ENCODE peak calls at places on chromosomes 12 and 14, in four cellular contexts. L is transverse colon; I is CD8-positive, alpha-beta T cell; S is testis. Q is an unnamed sample.

GRCh38 chr12:69007858-69008314 is 74.9 kb upstream of the CPM start:
- DNase-seq in L (no peak), I (no peak), S (no peak), Q (no peak)

GRCh38 chr12:10900530-10900929 is 8.8 kb downstream of the TAS2R13 start:
- DNase-seq in L (no peak), I (no peak), S (no peak), Q (no peak)

GRCh38 chr12:14373202-14373601 is 7.7 kb downstream of the ATF7IP start:
- DNase-seq in L (no peak), I (no peak), S (no peak), Q (no peak)

GRCh38 chr12:9039397-9039977 is 50.1 kb downstream of the KLRG1 start:
- DNase-seq in L (no peak), I (no peak), S (peak; percentile 31), Q (no peak)

GRCh38 chr12:116862167-116862566 is 19.1 kb downstream of the HRK start:
- DNase-seq in L (no peak), I (no peak), S (no peak), Q (no peak)

GRCh38 chr12:2354151-2354991 is 301.6 kb downstream of the CACNA1C start:
- DNase-seq in L (no peak), I (no peak), S (no peak), Q (no peak)

GRCh38 chr14:91221270-91221669 is 23.2 kb downstream of the GPR68 start:
- DNase-seq in L (no peak), I (no peak), S (no peak), Q (no peak)

GRCh38 chr12:115378296-115378695 is 694.3 kb upstream of the TBX3 start:
- DNase-seq in L (no peak), I (no peak), S (no peak), Q (no peak)

GRCh38 chr14:68986926-68987652 is 8.0 kb upstream of the ACTN1 start:
- DNase-seq in L (no peak), I (no peak), S (peak; percentile 68), Q (no peak)

GRCh38 chr14:77128414-77128891 is 13.1 kb downstream of the ZDHHC22 start:
- DNase-seq in L (no peak), I (no peak), S (no peak), Q (no peak)

GRCh38 chr14:41605550-41606248 is 977 bp upstream of the LRFN5 start:
- DNase-seq in L (no peak), I (no peak), S (peak; percentile 57), Q (no peak)

GRCh38 chr12:118302053-118302452 is 70.7 kb downstream of the TAOK3 start:
- DNase-seq in L (no peak), I (no peak), S (no peak), Q (no peak)

GRCh38 chr14:100078997-100079561 is 13.9 kb downstream of the EVL start:
- DNase-seq in L (peak; percentile 62), I (peak; percentile 75), S (peak; percentile 16), Q (peak; percentile 61)

GRCh38 chr12:50626026-50626425 is 121.2 kb downstream of the DIP2B start:
- DNase-seq in L (no peak), I (no peak), S (no peak), Q (no peak)

GRCh38 chr14:69493038-69493437 is 8.5 kb downstream of the PLEKHD1 start:
- DNase-seq in L (no peak), I (no peak), S (no peak), Q (no peak)

GRCh38 chr12:114405449-114406271 is at the start of gene TBX5:
- DNase-seq in L (no peak), I (no peak), S (no peak), Q (no peak)

GRCh38 chr12:57461904-57462306 is 2.3 kb downstream of the GLI1 start:
- DNase-seq in L (no peak), I (no peak), S (no peak), Q (no peak)

GRCh38 chr14:95652690-95653089 is 33.5 kb upstream of the TCL1B start:
- DNase-seq in L (no peak), I (no peak), S (no peak), Q (no peak)

GRCh38 chr12:32533971-32534590 is 134.7 kb downstream of the FGD4 start:
- DNase-seq in L (peak; percentile 78), I (no peak), S (peak; percentile 82), Q (peak; percentile 78)

GRCh38 chr12:81005635-81006034 is 67.9 kb upstream of the LIN7A start:
- DNase-seq in L (no peak), I (no peak), S (no peak), Q (no peak)

GRCh38 chr14:72643317-72643801 is 250.5 kb downstream of the DPF3 start:
- DNase-seq in L (no peak), I (no peak), S (peak; percentile 22), Q (peak; percentile 96)

GRCh38 chr14:86847176-86847575 is 1145.8 kb downstream of the GALC start:
- DNase-seq in L (no peak), I (no peak), S (no peak), Q (no peak)

GRCh38 chr14:32330356-32331226 is 1.5 kb downstream of the AKAP6 start:
- DNase-seq in L (peak; percentile 10), I (no peak), S (no peak), Q (no peak)

DNA sequence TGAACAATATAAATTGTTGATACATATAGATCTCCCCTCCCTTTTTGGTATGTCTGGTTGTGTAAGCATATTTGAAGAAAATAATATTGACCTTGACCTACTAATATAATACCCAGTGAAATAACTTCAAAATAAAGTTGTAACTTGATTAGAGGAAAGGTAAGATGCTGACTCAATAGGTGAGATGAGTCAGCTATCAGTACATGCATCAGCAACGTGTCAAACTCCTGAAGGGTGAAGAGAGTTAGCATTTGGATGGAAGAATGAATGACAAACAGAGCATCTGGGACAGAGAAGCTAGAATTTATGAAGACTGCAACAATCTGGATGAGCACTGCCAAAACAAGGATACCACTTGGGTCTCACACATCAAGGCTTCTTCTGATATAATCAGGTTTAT is 74.9 kb downstream of the PPP2R5E start:
- DNase-seq in L (no peak), I (no peak), S (no peak), Q (no peak)
- H3K4me3 ChIP-seq in L (no peak overlapping the region), I (no peak overlapping the region), S (no peak overlapping the region), Q (no peak overlapping the region)

GRCh38 chr12:63822352-63822751 is 22.1 kb upstream of the SRGAP1 start:
- DNase-seq in L (no peak), I (no peak), S (no peak), Q (no peak)

GRCh38 chr12:63820427-63820826 is 24.1 kb upstream of the SRGAP1 start:
- DNase-seq in L (no peak), I (no peak), S (no peak), Q (no peak)

GRCh38 chr12:63826002-63826585 is 18.4 kb upstream of the SRGAP1 start:
- DNase-seq in L (no peak), I (no peak), S (no peak), Q (no peak)

GRCh38 chr12:63823040-63823439 is 21.5 kb upstream of the SRGAP1 start:
- DNase-seq in L (no peak), I (no peak), S (no peak), Q (no peak)

DNA sequence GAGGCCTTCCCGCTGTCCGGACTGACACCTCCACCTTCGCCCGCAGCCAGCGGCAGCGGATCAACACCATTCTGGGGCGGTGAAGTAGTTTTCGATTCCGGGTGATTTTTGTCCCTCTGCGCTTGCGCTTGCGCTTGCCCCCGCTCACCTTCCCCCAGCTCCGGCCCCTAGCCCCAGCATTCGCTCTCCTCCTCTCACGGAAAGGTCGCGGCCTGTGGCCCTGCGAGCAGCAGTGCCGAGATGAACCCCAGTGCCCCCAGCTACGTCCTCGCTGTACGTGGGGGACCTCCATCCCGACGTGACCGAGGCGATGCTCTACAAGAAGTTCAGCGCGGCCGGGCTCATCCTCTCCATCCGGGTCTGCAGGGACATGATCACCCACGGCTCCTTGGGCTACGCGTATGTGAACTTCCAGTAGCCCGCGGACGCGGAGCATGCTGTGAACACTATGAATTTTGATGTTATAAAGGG is 22.7 kb upstream of the SRGAP1 start:
- DNase-seq in L (no peak), I (no peak), S (peak; percentile 77), Q (no peak)
- H3K4me3 ChIP-seq in L (peak overlapping the region; percentile 35), I (no peak overlapping the region), S (peak overlapping the region; percentile 58), Q (peak overlapping the region; percentile 40)

GRCh38 chr14:64706119-64706465 is 1.9 kb downstream of the PLEKHG3 start:
- DNase-seq in L (no peak), I (no peak), S (no peak), Q (no peak)
- H3K4me3 ChIP-seq in L (peak overlapping the region; percentile 92), I (no peak overlapping the region), S (no peak overlapping the region), Q (no peak overlapping the region)

GRCh38 chr12:3747543-3747942 is 5.4 kb downstream of the CRACR2A start:
- DNase-seq in L (peak; percentile 63), I (no peak), S (no peak), Q (no peak)
- H3K4me3 ChIP-seq in L (no peak overlapping the region), I (no peak overlapping the region), S (no peak overlapping the region), Q (no peak overlapping the region)

Q was measured in skeletal muscle cell.